ENCODE peak calls at places on chromosomes 5 and 9, in seven cellular contexts. N is neural progenitor cell, Q is thoracic aorta, R is fibroblast of lung, W is brain microvascular endothelial cell, Z is SK-N-SH, M is uterus. V is an unnamed sample.

GRCh38 chr5:173778784-173779304 is 109.3 kb upstream of the CPEB4 start:
- DNase-seq in N (no peak), Q (no peak), R (no peak), W (peak; percentile 20), Z (no peak), M (no peak), V (no peak)

GRCh38 chr9:82645591-82645990 is 417.4 kb downstream of the RASEF start:
- DNase-seq in N (no peak), Q (no peak), R (peak; percentile 30), W (no peak), Z (no peak), M (no peak), V (peak; percentile 10)

GRCh38 chr9:34555002-34555348 is 32.2 kb upstream of the ENHO start:
- DNase-seq in N (peak; percentile 44), Q (no peak), R (peak; percentile 13), W (no peak), Z (peak; percentile 83), M (no peak), V (no peak)

GRCh38 chr5:151661968-151662732 is 24.6 kb downstream of the SPARC start:
- DNase-seq in N (no peak), Q (no peak), R (peak; percentile 10), W (no peak), Z (no peak), M (no peak), V (no peak)

GRCh38 chr9:5041390-5042115 is 56.5 kb downstream of the JAK2 start:
- DNase-seq in N (no peak), Q (no peak), R (no peak), W (no peak), Z (peak; percentile 5), M (no peak), V (no peak)

GRCh38 chr5:121969660-121970295 is 8.0 kb downstream of the SRFBP1 start:
- DNase-seq in N (no peak), Q (no peak), R (peak; percentile 67), W (no peak), Z (no peak), M (no peak), V (no peak)

GRCh38 chr9:109558718-109559151 is 60.6 kb upstream of the PTPN3 start:
- DNase-seq in N (no peak), Q (no peak), R (no peak), W (no peak), Z (no peak), M (no peak), V (no peak)

GRCh38 chr9:129282308-129283211 is 104.5 kb upstream of the IER5L start:
- DNase-seq in N (no peak), Q (no peak), R (no peak), W (no peak), Z (no peak), M (no peak), V (no peak)

GRCh38 chr5:120895659-120896058 is 431.6 kb downstream of the PRR16 start:
- DNase-seq in N (no peak), Q (no peak), R (no peak), W (no peak), Z (no peak), M (no peak), V (no peak)

GRCh38 chr9:98852961-98853360 is 45.5 kb downstream of the GALNT12 start:
- DNase-seq in N (no peak), Q (no peak), R (no peak), W (no peak), Z (no peak), M (no peak), V (no peak)

GRCh38 chr5:39740404-39740803 is 315.6 kb upstream of the DAB2 start:
- DNase-seq in N (no peak), Q (no peak), R (no peak), W (no peak), Z (no peak), M (no peak), V (no peak)

GRCh38 chr9:76230961-76231360 is 163.3 kb downstream of the RFK start:
- DNase-seq in N (no peak), Q (no peak), R (no peak), W (no peak), Z (no peak), M (no peak), V (no peak)

GRCh38 chr5:112574566-112574965 is 155.5 kb upstream of the EPB41L4A start:
- DNase-seq in N (no peak), Q (no peak), R (no peak), W (no peak), Z (no peak), M (no peak), V (no peak)

GRCh38 chr9:969693-970309 is 6.7 kb upstream of the DMRT3 start:
- DNase-seq in N (peak; percentile 50), Q (no peak), R (no peak), W (no peak), Z (no peak), M (no peak), V (no peak)

GRCh38 chr5:139468421-139468931 is 2.3 kb upstream of the SMIM33 start:
- DNase-seq in N (peak; percentile 47), Q (no peak), R (no peak), W (no peak), Z (no peak), M (no peak), V (no peak)

GRCh38 chr5:59393585-59394289 is 499.8 kb downstream of the PDE4D start:
- DNase-seq in N (no peak), Q (no peak), R (no peak), W (no peak), Z (peak; percentile 12), M (no peak), V (no peak)

GRCh38 chr9:36849943-36850342 is 184.1 kb downstream of the PAX5 start:
- DNase-seq in N (no peak), Q (no peak), R (no peak), W (no peak), Z (no peak), M (no peak), V (no peak)

DNA sequence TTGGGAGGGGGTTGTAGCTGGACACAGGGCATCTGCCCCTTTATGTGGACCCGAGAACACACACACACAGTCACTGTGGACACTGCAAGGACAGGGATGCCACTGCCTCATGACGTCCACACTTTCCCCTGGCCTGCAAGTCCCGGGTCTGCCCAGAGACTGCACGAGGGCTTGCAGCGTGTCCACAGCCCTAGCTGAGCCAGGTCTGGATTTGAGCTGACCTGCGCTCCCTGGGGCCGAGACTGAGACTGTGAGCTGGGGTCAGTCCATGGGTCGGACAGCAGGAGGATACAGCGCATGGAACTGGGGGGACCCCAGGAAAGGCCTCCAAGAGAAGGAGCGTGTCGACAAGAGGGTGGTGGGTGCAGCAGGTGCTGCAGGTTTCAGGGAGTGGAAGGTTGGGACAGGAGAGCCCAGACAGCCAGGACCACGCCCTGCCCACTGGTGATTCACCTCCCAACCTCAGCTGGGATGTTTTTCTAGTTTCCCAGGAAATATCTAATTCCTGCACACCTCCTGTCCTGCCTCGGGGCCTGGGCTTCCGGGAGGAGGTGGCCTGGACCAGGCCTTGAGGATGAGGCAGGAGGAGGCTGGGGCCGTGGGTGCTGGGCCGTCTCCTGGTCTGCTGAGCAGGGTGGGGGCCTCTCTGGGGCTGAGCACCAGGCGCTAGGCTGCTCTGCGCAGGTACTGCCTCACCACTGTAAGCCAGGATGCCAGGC is 805 bp upstream of the RNF224 start:
- DNase-seq in N (no peak), Q (no peak), R (no peak), W (no peak), Z (no peak), M (no peak), V (peak; percentile 91)
- TF ChIP-seq CTCF in N (no peak), Q (no peak), R (no peak), W (no peak), Z (no peak), M (no peak), V (no peak)

GRCh38 chr5:56359429-56359781 is 126.3 kb upstream of the ANKRD55 start:
- DNase-seq in N (no peak), Q (no peak), R (no peak), W (no peak), Z (no peak), M (no peak), V (no peak)
- H3K27ac ChIP-seq in N (no peak overlapping the region), Q (peak overlapping the region; percentile 32), R (no peak overlapping the region), W (no peak overlapping the region), Z (no peak overlapping the region), M (peak overlapping the region; percentile 51), V (no peak overlapping the region)

DNA sequence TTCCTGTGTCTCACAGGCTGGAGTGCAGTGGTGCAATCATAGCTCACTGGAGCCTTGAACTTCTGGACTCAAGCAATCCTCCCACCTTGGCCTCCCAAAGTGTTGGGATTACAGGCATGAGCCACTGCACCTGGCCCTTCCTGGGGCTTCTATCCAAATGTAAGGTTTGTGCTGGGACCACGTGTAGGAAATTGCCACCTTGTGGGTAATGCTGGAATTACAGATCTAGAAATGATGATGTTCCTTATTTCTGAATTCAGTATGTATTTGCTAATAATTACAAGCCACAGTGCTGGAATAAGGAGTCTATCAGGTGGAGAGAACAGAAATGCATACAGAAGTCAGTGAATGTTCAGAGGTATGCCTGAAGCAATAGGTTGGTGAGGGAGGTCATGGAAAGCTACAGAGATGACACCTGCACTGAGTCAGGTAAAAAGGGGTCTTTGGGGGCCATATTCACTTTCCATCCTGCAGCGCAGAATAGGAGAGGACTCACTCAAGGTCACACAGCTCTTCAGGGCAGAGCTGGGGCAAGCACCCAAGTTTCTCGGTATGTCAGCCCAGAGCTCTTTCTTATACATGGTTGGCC is 8.8 kb upstream of the IGFBPL1 start:
- DNase-seq in N (peak; percentile 53), Q (no peak), R (peak; percentile 29), W (no peak), Z (peak; percentile 47), M (no peak), V (peak; percentile 51)
- TF ChIP-seq CTCF in N (peak; percentile 70), Q (peak; percentile 75), R (peak; percentile 54), W (peak; percentile 58), Z (peak; percentile 69), M (peak; percentile 49), V (peak; percentile 82)

GRCh38 chr9:86408121-86408520 is 53.9 kb upstream of the TUT7 start:
- DNase-seq in N (no peak), Q (no peak), R (peak; percentile 41), W (no peak), Z (no peak), M (no peak), V (no peak)

GRCh38 chr9:86406366-86406765 is 52.2 kb upstream of the TUT7 start:
- DNase-seq in N (no peak), Q (no peak), R (peak; percentile 71), W (peak; percentile 29), Z (no peak), M (peak; percentile 23), V (peak; percentile 70)

GRCh38 chr9:86405926-86406325 is 51.7 kb upstream of the TUT7 start:
- DNase-seq in N (peak; percentile 15), Q (no peak), R (peak; percentile 94), W (peak; percentile 88), Z (no peak), M (peak; percentile 26), V (peak; percentile 88)

GRCh38 chr9:86407022-86407421 is 52.8 kb upstream of the TUT7 start:
- DNase-seq in N (no peak), Q (no peak), R (peak; percentile 69), W (peak; percentile 49), Z (no peak), M (peak; percentile 26), V (peak; percentile 71)

GRCh38 chr9:86405086-86405491 is 50.9 kb upstream of the TUT7 start:
- DNase-seq in N (no peak), Q (no peak), R (no peak), W (no peak), Z (no peak), M (no peak), V (no peak)
- H3K27ac ChIP-seq in N (no peak overlapping the region), Q (no peak overlapping the region), R (no peak overlapping the region), W (no peak overlapping the region), Z (no peak overlapping the region), M (peak overlapping the region; percentile 73), V (no peak overlapping the region)

V was measured in RWPE1.